ENCODE peak calls at places on chromosomes 2 and 18, in four cellular contexts. One of them, this sample, is unnamed.
A peak's percentile ranks its signal among the peaks of the same experiment; 100 is the strongest.

GRCh38 chr2:132515010-132515409 is 98.4 kb downstream of the GPR39 start:
- DNase-seq in H1: no peak
- DNase-seq in endothelial cell of umbilical vein: no peak
- DNase-seq in tibial nerve: no peak
- DNase-seq in this sample: no peak

GRCh38 chr18:74551936-74552555 is 17.7 kb downstream of the CNDP1 start:
- DNase-seq in H1: peak; percentile 68
- DNase-seq in endothelial cell of umbilical vein: peak; percentile 77
- DNase-seq in tibial nerve: peak; percentile 83
- DNase-seq in this sample: peak; percentile 89

GRCh38 chr2:234292205-234292954 is 204.5 kb downstream of the ARL4C start:
- DNase-seq in H1: no peak
- DNase-seq in endothelial cell of umbilical vein: peak; percentile 5
- DNase-seq in tibial nerve: no peak
- DNase-seq in this sample: no peak

GRCh38 chr2:178273787-178274360 is 79.6 kb downstream of the OSBPL6 start:
- DNase-seq in H1: no peak
- DNase-seq in endothelial cell of umbilical vein: peak; percentile 67
- DNase-seq in tibial nerve: no peak
- DNase-seq in this sample: no peak

GRCh38 chr2:190359896-190360376 is 16.5 kb downstream of the INPP1 start:
- DNase-seq in H1: no peak
- DNase-seq in endothelial cell of umbilical vein: peak; percentile 78
- DNase-seq in tibial nerve: peak; percentile 35
- DNase-seq in this sample: peak; percentile 68

GRCh38 chr18:32530947-32531651 is 60.4 kb upstream of the GAREM1 start:
- DNase-seq in H1: no peak
- DNase-seq in endothelial cell of umbilical vein: no peak
- DNase-seq in tibial nerve: no peak
- DNase-seq in this sample: no peak

GRCh38 chr2:105325389-105325963 is 4.1 kb downstream of the TGFBRAP1 start:
- DNase-seq in H1: no peak
- DNase-seq in endothelial cell of umbilical vein: peak; percentile 97
- DNase-seq in tibial nerve: no peak
- DNase-seq in this sample: no peak

GRCh38 chr2:35220471-35220870 is 1135.1 kb upstream of the CRIM1 start:
- DNase-seq in H1: no peak
- DNase-seq in endothelial cell of umbilical vein: no peak
- DNase-seq in tibial nerve: no peak
- DNase-seq in this sample: no peak

GRCh38 chr2:199273043-199273647 is 184.6 kb downstream of the SATB2 start:
- DNase-seq in H1: no peak
- DNase-seq in endothelial cell of umbilical vein: no peak
- DNase-seq in tibial nerve: no peak
- DNase-seq in this sample: no peak

GRCh38 chr2:233463586-233463985 is 103.0 kb downstream of the USP40 start:
- DNase-seq in H1: no peak
- DNase-seq in endothelial cell of umbilical vein: no peak
- DNase-seq in tibial nerve: peak; percentile 4
- DNase-seq in this sample: no peak

GRCh38 chr2:55120634-55121359 is 70.5 kb upstream of the RTN4 start:
- DNase-seq in H1: no peak
- DNase-seq in endothelial cell of umbilical vein: no peak
- DNase-seq in tibial nerve: no peak
- DNase-seq in this sample: no peak

GRCh38 chr18:8097942-8098341 is 511.3 kb upstream of the RAB12 start:
- DNase-seq in H1: no peak
- DNase-seq in endothelial cell of umbilical vein: no peak
- DNase-seq in tibial nerve: no peak
- DNase-seq in this sample: no peak

GRCh38 chr2:69083126-69083733 is 70.3 kb downstream of the ANTXR1 start:
- DNase-seq in H1: no peak
- DNase-seq in endothelial cell of umbilical vein: peak; percentile 49
- DNase-seq in tibial nerve: no peak
- DNase-seq in this sample: no peak

GRCh38 chr2:149129433-149129832 is 90.9 kb downstream of the LYPD6B start:
- DNase-seq in H1: no peak
- DNase-seq in endothelial cell of umbilical vein: no peak
- DNase-seq in tibial nerve: no peak
- DNase-seq in this sample: no peak

GRCh38 chr2:187614756-187615155 is 60.5 kb upstream of the TFPI start:
- DNase-seq in H1: no peak
- DNase-seq in endothelial cell of umbilical vein: no peak
- DNase-seq in tibial nerve: no peak
- DNase-seq in this sample: no peak

GRCh38 chr18:6885992-6886823 is 156.7 kb downstream of the ARHGAP28 start:
- DNase-seq in H1: no peak
- DNase-seq in endothelial cell of umbilical vein: peak; percentile 62
- DNase-seq in tibial nerve: no peak
- DNase-seq in this sample: peak; percentile 55

GRCh38 chr2:10225291-10226031 is 77.2 kb upstream of the HPCAL1 start:
- DNase-seq in H1: no peak
- DNase-seq in endothelial cell of umbilical vein: no peak
- DNase-seq in tibial nerve: no peak
- DNase-seq in this sample: no peak

GRCh38 chr18:31424383-31424988 is 23.1 kb upstream of the DSG3 start:
- DNase-seq in H1: no peak
- DNase-seq in endothelial cell of umbilical vein: no peak
- DNase-seq in tibial nerve: no peak
- DNase-seq in this sample: no peak

GRCh38 chr2:21372654-21373053 is 248.9 kb downstream of the TDRD15 start:
- DNase-seq in H1: no peak
- DNase-seq in endothelial cell of umbilical vein: no peak
- DNase-seq in tibial nerve: no peak
- DNase-seq in this sample: no peak

GRCh38 chr18:62524443-62525200 is 1.8 kb downstream of the ZCCHC2 start:
- DNase-seq in H1: no peak
- DNase-seq in endothelial cell of umbilical vein: peak; percentile 66
- DNase-seq in tibial nerve: peak; percentile 25
- DNase-seq in this sample: peak; percentile 77
- TF ChIP-seq POLR2A in H1: no peak
- TF ChIP-seq POLR2A in endothelial cell of umbilical vein: no peak
- TF ChIP-seq POLR2A in tibial nerve: peak; percentile 27
- TF ChIP-seq POLR2A in this sample: peak; percentile 41

GRCh38 chr2:201120500-201120899 is 4.5 kb downstream of the CFLAR start:
- DNase-seq in H1: no peak
- DNase-seq in endothelial cell of umbilical vein: no peak
- DNase-seq in tibial nerve: no peak
- DNase-seq in this sample: no peak
- H3K4me1 ChIP-seq in H1: peaks cover 6% of the 10 kb centered on the region
- H3K4me1 ChIP-seq in endothelial cell of umbilical vein: peaks cover 67% of the 10 kb centered on the region
- H3K4me1 ChIP-seq in tibial nerve: no peaks in the 10 kb centered on the region
- H3K4me1 ChIP-seq in this sample: peaks cover 65% of the 10 kb centered on the region

GRCh38 chr2:26785431-26786206 is at the start of gene CENPA:
- DNase-seq in H1: peak; percentile 96
- DNase-seq in endothelial cell of umbilical vein: peak; percentile 100
- DNase-seq in tibial nerve: peak; percentile 97
- DNase-seq in this sample: peak; percentile 97
- TF ChIP-seq POLR2A in H1: peak; percentile 57
- TF ChIP-seq POLR2A in endothelial cell of umbilical vein: peak; percentile 57
- TF ChIP-seq POLR2A in tibial nerve: no peak
- TF ChIP-seq POLR2A in this sample: no peak

GRCh38 chr2:197205590-197206215 is 104.9 kb downstream of the ANKRD44 start:
- DNase-seq in H1: no peak
- DNase-seq in endothelial cell of umbilical vein: no peak
- DNase-seq in tibial nerve: no peak
- DNase-seq in this sample: no peak
- H3K4me1 ChIP-seq in H1: no peaks in the 10 kb centered on the region
- H3K4me1 ChIP-seq in endothelial cell of umbilical vein: no peaks in the 10 kb centered on the region
- H3K4me1 ChIP-seq in tibial nerve: no peaks in the 10 kb centered on the region
- H3K4me1 ChIP-seq in this sample: no peaks in the 10 kb centered on the region

GRCh38 chr2:240322991-240323390 is 112.5 kb upstream of the GPC1 start:
- DNase-seq in H1: no peak
- DNase-seq in endothelial cell of umbilical vein: no peak
- DNase-seq in tibial nerve: no peak
- DNase-seq in this sample: peak; percentile 39

GRCh38 chr2:240320561-240321091 is 114.8 kb upstream of the GPC1 start:
- DNase-seq in H1: no peak
- DNase-seq in endothelial cell of umbilical vein: no peak
- DNase-seq in tibial nerve: no peak
- DNase-seq in this sample: no peak

GRCh38 chr2:240322231-240322955 is 113.1 kb upstream of the GPC1 start:
- DNase-seq in H1: no peak
- DNase-seq in endothelial cell of umbilical vein: no peak
- DNase-seq in tibial nerve: no peak
- DNase-seq in this sample: peak; percentile 42

GRCh38 chr2:240319855-240320560 is 115.5 kb upstream of the GPC1 start:
- DNase-seq in H1: peak; percentile 23
- DNase-seq in endothelial cell of umbilical vein: peak; percentile 72
- DNase-seq in tibial nerve: no peak
- DNase-seq in this sample: no peak

DNA sequence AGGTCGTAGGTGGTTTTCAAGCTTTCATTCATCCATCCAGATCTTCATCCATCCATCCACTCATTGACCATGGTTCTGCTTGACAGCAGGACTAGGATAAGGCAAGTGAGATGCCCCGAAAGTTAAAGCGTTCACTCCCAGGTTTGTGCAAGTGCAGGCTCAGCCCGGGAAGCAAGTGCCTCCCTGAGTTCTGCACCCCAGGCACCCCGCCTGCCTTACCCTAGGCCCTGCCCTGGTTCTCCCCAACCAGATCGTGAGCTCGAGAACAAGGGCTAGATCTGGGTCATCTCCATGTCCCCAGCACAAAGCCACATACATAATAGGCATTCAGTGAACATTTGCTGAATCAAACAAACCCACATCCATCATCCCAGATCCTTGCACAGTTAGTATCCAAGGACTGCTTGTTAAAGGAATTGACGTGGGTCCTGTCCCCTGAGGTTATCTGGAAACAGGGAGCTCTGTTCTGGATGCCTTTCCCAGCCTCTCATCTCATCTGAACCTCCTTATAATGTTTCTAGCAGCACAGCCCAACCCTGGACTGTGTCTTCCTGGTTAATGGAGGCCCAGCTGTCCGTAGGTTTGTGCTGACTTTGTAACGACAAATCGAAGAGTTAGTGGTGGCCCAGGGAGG is 116.1 kb upstream of the GPC1 start:
- DNase-seq in H1: no peak
- DNase-seq in endothelial cell of umbilical vein: no peak
- DNase-seq in tibial nerve: no peak
- DNase-seq in this sample: no peak
- TF ChIP-seq POLR2A in H1: no peak
- TF ChIP-seq POLR2A in endothelial cell of umbilical vein: no peak
- TF ChIP-seq POLR2A in tibial nerve: no peak
- TF ChIP-seq POLR2A in this sample: no peak

GRCh38 chr2:46984034-46984433 is 68.4 kb upstream of the MCFD2 start:
- DNase-seq in H1: no peak
- DNase-seq in endothelial cell of umbilical vein: no peak
- DNase-seq in tibial nerve: no peak
- DNase-seq in this sample: no peak
- H3K4me1 ChIP-seq in H1: peaks cover 4% of the 10 kb centered on the region
- H3K4me1 ChIP-seq in endothelial cell of umbilical vein: peaks cover 44% of the 10 kb centered on the region
- H3K4me1 ChIP-seq in tibial nerve: peaks cover 4% of the 10 kb centered on the region
- H3K4me1 ChIP-seq in this sample: no peaks in the 10 kb centered on the region

GRCh38 chr2:226803410-226803809 is 3.8 kb upstream of the IRS1 start:
- DNase-seq in H1: no peak
- DNase-seq in endothelial cell of umbilical vein: no peak
- DNase-seq in tibial nerve: no peak
- DNase-seq in this sample: no peak

GRCh38 chr2:226799211-226799975 is at the start of gene IRS1:
- DNase-seq in H1: no peak
- DNase-seq in endothelial cell of umbilical vein: peak; percentile 12
- DNase-seq in tibial nerve: no peak
- DNase-seq in this sample: peak; percentile 86

GRCh38 chr2:226802573-226802972 is 3.0 kb upstream of the IRS1 start:
- DNase-seq in H1: no peak
- DNase-seq in endothelial cell of umbilical vein: peak; percentile 59
- DNase-seq in tibial nerve: no peak
- DNase-seq in this sample: no peak

GRCh38 chr2:226799976-226800940 is 638 bp upstream of the IRS1 start:
- DNase-seq in H1: no peak
- DNase-seq in endothelial cell of umbilical vein: no peak
- DNase-seq in tibial nerve: no peak
- DNase-seq in this sample: peak; percentile 57

GRCh38 chr2:226800941-226801784 is 1.5 kb upstream of the IRS1 start:
- DNase-seq in H1: no peak
- DNase-seq in endothelial cell of umbilical vein: peak; percentile 62
- DNase-seq in tibial nerve: peak; percentile 37
- DNase-seq in this sample: peak; percentile 95
- TF ChIP-seq POLR2A in H1: no peak
- TF ChIP-seq POLR2A in endothelial cell of umbilical vein: no peak
- TF ChIP-seq POLR2A in tibial nerve: peak; percentile 30
- TF ChIP-seq POLR2A in this sample: peak; percentile 77

DNA sequence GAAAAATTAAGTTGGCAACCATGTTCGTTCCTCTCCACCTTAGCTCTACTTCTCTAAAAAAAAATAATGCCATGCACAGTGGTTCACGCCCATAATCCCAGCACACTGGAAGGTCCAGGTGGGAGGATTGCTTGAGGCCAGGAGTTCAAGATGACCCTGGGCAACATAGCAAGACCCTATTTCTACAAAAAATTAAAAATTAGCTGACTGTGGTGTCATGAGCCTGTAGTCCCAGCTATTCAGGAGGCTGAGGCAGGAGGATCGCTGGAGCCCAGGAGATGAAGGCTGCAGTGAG is 40.1 kb upstream of the NPAS2 start:
- DNase-seq in H1: no peak
- DNase-seq in endothelial cell of umbilical vein: no peak
- DNase-seq in tibial nerve: no peak
- DNase-seq in this sample: no peak
- H3K4me1 ChIP-seq in H1: peaks cover 5% of the 10 kb centered on the region
- H3K4me1 ChIP-seq in endothelial cell of umbilical vein: peaks cover 21% of the 10 kb centered on the region
- H3K4me1 ChIP-seq in tibial nerve: no peaks in the 10 kb centered on the region
- H3K4me1 ChIP-seq in this sample: no peaks in the 10 kb centered on the region

This sample was measured in right lobe of liver.